ENCODE peak calls at places on chromosomes 5 and 9, in six cellular contexts. G is NCI-H774; P is effector memory CD4-positive, alpha-beta T cell; O is H9; D is amniotic epithelial cell; S is spleen. C is an unnamed sample.

GRCh38 chr5:61301345-61301744 is 30.7 kb upstream of the ZSWIM6 start:
- DNase-seq in G (no peak), P (no peak), O (no peak), D (no peak), S (no peak), C (no peak)

GRCh38 chr9:83410701-83411100 is 127.5 kb downstream of the FRMD3 start:
- DNase-seq in G (no peak), P (no peak), O (no peak), D (no peak), S (no peak), C (no peak)

GRCh38 chr9:95504053-95504963 is 12.5 kb downstream of the PTCH1 start:
- DNase-seq in G (no peak), P (no peak), O (peak; percentile 76), D (peak; percentile 48), S (no peak), C (no peak)

GRCh38 chr9:12777149-12778010 is 2.6 kb downstream of the LURAP1L start:
- DNase-seq in G (no peak), P (no peak), O (no peak), D (no peak), S (no peak), C (no peak)

GRCh38 chr5:18068851-18069250 is 434.6 kb downstream of the TAF11L14 start:
- DNase-seq in G (no peak), P (no peak), O (no peak), D (no peak), S (no peak), C (no peak)

GRCh38 chr5:103452666-103453065 is 109.9 kb downstream of the NUDT12 start:
- DNase-seq in G (no peak), P (no peak), O (no peak), D (no peak), S (no peak), C (no peak)

GRCh38 chr5:17277907-17278306 is 60.5 kb downstream of the BASP1 start:
- DNase-seq in G (no peak), P (no peak), O (no peak), D (no peak), S (no peak), C (no peak)

GRCh38 chr5:149471406-149472183 is 79.6 kb downstream of the CSNK1A1 start:
- DNase-seq in G (no peak), P (no peak), O (no peak), D (peak; percentile 38), S (no peak), C (no peak)

GRCh38 chr5:139844472-139845145 is 49.0 kb downstream of the PSD2 start:
- DNase-seq in G (no peak), P (peak; percentile 39), O (peak; percentile 91), D (peak; percentile 47), S (peak; percentile 90), C (no peak)

GRCh38 chr9:2427016-2427891 is 194.3 kb upstream of the VLDLR start:
- DNase-seq in G (peak; percentile 94), P (no peak), O (no peak), D (peak; percentile 74), S (no peak), C (no peak)

GRCh38 chr5:102678267-102679058 is 76.6 kb upstream of the PAM start:
- DNase-seq in G (no peak), P (no peak), O (no peak), D (peak; percentile 35), S (no peak), C (no peak)

GRCh38 chr9:121667214-121667613 is 15.8 kb downstream of the DAB2IP start:
- DNase-seq in G (no peak), P (no peak), O (no peak), D (no peak), S (peak; percentile 22), C (no peak)

GRCh38 chr5:77486344-77486962 is 5.7 kb downstream of the WDR41 start:
- DNase-seq in G (no peak), P (no peak), O (no peak), D (no peak), S (no peak), C (no peak)

GRCh38 chr9:36924071-36924470 is 110.0 kb downstream of the PAX5 start:
- DNase-seq in G (peak; percentile 54), P (no peak), O (no peak), D (peak; percentile 74), S (no peak), C (no peak)

GRCh38 chr9:70539526-70539925 is 125.1 kb upstream of the KLF9 start:
- DNase-seq in G (no peak), P (no peak), O (no peak), D (no peak), S (no peak), C (no peak)

GRCh38 chr5:98050583-98050982 is 722.9 kb upstream of the RGMB start:
- DNase-seq in G (no peak), P (no peak), O (no peak), D (peak; percentile 60), S (no peak), C (no peak)

GRCh38 chr5:172801184-172801671 is 30.2 kb upstream of the DUSP1 start:
- DNase-seq in G (no peak), P (no peak), O (no peak), D (peak; percentile 98), S (no peak), C (no peak)

GRCh38 chr5:131536211-131536826 is 98.7 kb downstream of the RAPGEF6 start:
- DNase-seq in G (peak; percentile 16), P (no peak), O (no peak), D (no peak), S (no peak), C (no peak)

GRCh38 chr9:124010303-124010664 is 1.3 kb upstream of the LHX2 start:
- DNase-seq in G (no peak), P (no peak), O (no peak), D (no peak), S (no peak), C (no peak)

GRCh38 chr5:10090074-10090473 is 159.6 kb downstream of the ATPSCKMT start:
- DNase-seq in G (no peak), P (no peak), O (no peak), D (no peak), S (no peak), C (no peak)

GRCh38 chr9:115462623-115463022 is 344.7 kb upstream of the TNC start:
- DNase-seq in G (no peak), P (no peak), O (no peak), D (no peak), S (no peak), C (no peak)

GRCh38 chr5:72137826-72138409 is 30.6 kb downstream of the MAP1B start:
- DNase-seq in G (no peak), P (no peak), O (no peak), D (no peak), S (no peak), C (no peak)

GRCh38 chr9:124281934-124282351 is 24.2 kb downstream of the NEK6 start:
- DNase-seq in G (no peak), P (no peak), O (no peak), D (peak; percentile 23), S (no peak), C (no peak)

GRCh38 chr5:62466228-62466627 is 53.7 kb downstream of the IPO11 start:
- DNase-seq in G (no peak), P (no peak), O (no peak), D (peak; percentile 44), S (no peak), C (no peak)

GRCh38 chr9:88587885-88588628 is 53.1 kb downstream of the NXNL2 start:
- DNase-seq in G (no peak), P (no peak), O (no peak), D (no peak), S (no peak), C (no peak)

GRCh38 chr5:126044111-126044668 is 379.0 kb upstream of the GRAMD2B start:
- DNase-seq in G (peak; percentile 88), P (no peak), O (no peak), D (peak; percentile 97), S (no peak), C (no peak)

GRCh38 chr9:110650991-110651411 is 17.6 kb upstream of the MUSK start:
- DNase-seq in G (no peak), P (no peak), O (no peak), D (peak; percentile 92), S (no peak), C (no peak)

GRCh38 chr9:72422214-72422613 is 57.2 kb upstream of the ZFAND5 start:
- DNase-seq in G (no peak), P (no peak), O (no peak), D (peak; percentile 15), S (no peak), C (no peak)

GRCh38 chr9:136533775-136534157 is 12.1 kb downstream of the NOTCH1 start:
- DNase-seq in G (no peak), P (peak; percentile 60), O (no peak), D (no peak), S (peak; percentile 93), C (no peak)

GRCh38 chr5:131252824-131253171 is 11.1 kb upstream of the CDC42SE2 start:
- DNase-seq in G (no peak), P (peak; percentile 81), O (no peak), D (no peak), S (peak; percentile 93), C (no peak)